ENCODE peak calls at places on chromosomes 12 and 14, in four cellular contexts. W is GM23338, R is OCI-LY7, N is GM23248. P is an unnamed sample.

GRCh38 chr14:100900837-100901390 is 2.6 kb downstream of the RTL1 start:
- DNase-seq in N (peak; percentile 29), W (peak; percentile 80), R (peak; percentile 9), P (peak; percentile 87)

GRCh38 chr12:64756371-64756770 is 2.8 kb downstream of the GNS start:
- DNase-seq in W (no peak), R (no peak), N (no peak), P (no peak)

GRCh38 chr12:32841061-32841460 is 55.5 kb downstream of the PKP2 start:
- DNase-seq in N (no peak), R (no peak), W (no peak), P (no peak)

GRCh38 chr12:6272300-6273208 is 37.9 kb upstream of the PLEKHG6 start:
- DNase-seq in W (peak; percentile 54), N (no peak), R (no peak), P (no peak)

GRCh38 chr12:79262938-79263337 is 398.4 kb downstream of the SYT1 start:
- DNase-seq in W (no peak), R (no peak), N (peak; percentile 49), P (peak; percentile 45)

GRCh38 chr12:114938487-114939210 is 254.7 kb upstream of the TBX3 start:
- DNase-seq in R (no peak), W (no peak), N (no peak), P (peak; percentile 15)

GRCh38 chr14:93135399-93135798 is 19.7 kb upstream of the ITPK1 start:
- DNase-seq in R (no peak), W (no peak), N (no peak), P (no peak)

GRCh38 chr12:57127710-57128518 is at the start of gene LRP1:
- DNase-seq in W (peak; percentile 86), R (peak; percentile 65), N (peak; percentile 91), P (peak; percentile 91)

GRCh38 chr14:60064491-60065072 is 27.1 kb upstream of the PCNX4 start:
- DNase-seq in W (peak; percentile 37), R (peak; percentile 59), N (peak; percentile 57), P (peak; percentile 18)

GRCh38 chr14:96965885-96966595 is 168.9 kb downstream of the VRK1 start:
- DNase-seq in R (no peak), W (peak; percentile 32), N (no peak), P (peak; percentile 23)

GRCh38 chr12:66679441-66680069 is 679 bp upstream of the GRIP1 start:
- DNase-seq in W (no peak), R (no peak), N (no peak), P (no peak)

GRCh38 chr12:86264451-86265328 is 8.5 kb upstream of the MGAT4C start:
- DNase-seq in W (peak; percentile 81), N (no peak), R (no peak), P (peak; percentile 36)

GRCh38 chr12:93823616-93824410 is 146.6 kb downstream of the CRADD start:
- DNase-seq in W (no peak), N (peak; percentile 43), R (no peak), P (no peak)

GRCh38 chr14:68506021-68506644 is 286.7 kb downstream of the ZFP36L1 start:
- DNase-seq in R (peak; percentile 32), W (peak; percentile 34), N (peak; percentile 85), P (peak; percentile 26)

GRCh38 chr12:69329669-69330428 is 18.3 kb upstream of the LYZ start:
- DNase-seq in R (peak; percentile 47), N (no peak), W (no peak), P (no peak)

GRCh38 chr12:55934343-55934742 is 3.4 kb downstream of the DGKA start:
- DNase-seq in R (no peak), N (peak; percentile 73), W (no peak), P (no peak)

GRCh38 chr14:92726135-92726932 is 22.1 kb downstream of the LGMN start:
- DNase-seq in N (peak; percentile 94), W (no peak), R (no peak), P (no peak)

GRCh38 chr14:100703574-100704220 is 23.0 kb upstream of the DLK1 start:
- DNase-seq in W (no peak), N (no peak), R (no peak), P (no peak)

DNA sequence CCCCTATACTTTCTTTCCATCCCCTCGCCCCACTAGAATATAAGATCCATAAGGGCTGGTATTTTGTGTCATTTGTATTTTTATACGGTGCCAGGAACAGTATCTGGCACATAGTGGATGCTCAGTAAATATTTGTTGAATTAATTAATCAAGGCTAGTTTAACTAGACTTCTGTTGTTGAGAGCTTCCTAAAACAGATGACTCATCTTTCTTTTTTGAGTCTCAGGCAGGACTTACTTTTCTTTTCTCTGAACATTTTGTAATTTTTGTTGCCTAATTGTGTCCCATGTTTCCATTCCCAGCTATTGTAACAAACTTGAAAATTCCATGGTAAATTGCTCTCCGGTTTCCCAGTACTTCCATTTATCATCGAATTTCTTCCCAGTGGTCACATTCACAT is 16.7 kb downstream of the STK38L start:
- DNase-seq in N (peak; percentile 66), W (no peak), R (no peak), P (no peak)
- H3K27ac ChIP-seq in N (peak overlapping the region; percentile 23), W (no peak overlapping the region), R (no peak overlapping the region), P (no peak overlapping the region)

DNA sequence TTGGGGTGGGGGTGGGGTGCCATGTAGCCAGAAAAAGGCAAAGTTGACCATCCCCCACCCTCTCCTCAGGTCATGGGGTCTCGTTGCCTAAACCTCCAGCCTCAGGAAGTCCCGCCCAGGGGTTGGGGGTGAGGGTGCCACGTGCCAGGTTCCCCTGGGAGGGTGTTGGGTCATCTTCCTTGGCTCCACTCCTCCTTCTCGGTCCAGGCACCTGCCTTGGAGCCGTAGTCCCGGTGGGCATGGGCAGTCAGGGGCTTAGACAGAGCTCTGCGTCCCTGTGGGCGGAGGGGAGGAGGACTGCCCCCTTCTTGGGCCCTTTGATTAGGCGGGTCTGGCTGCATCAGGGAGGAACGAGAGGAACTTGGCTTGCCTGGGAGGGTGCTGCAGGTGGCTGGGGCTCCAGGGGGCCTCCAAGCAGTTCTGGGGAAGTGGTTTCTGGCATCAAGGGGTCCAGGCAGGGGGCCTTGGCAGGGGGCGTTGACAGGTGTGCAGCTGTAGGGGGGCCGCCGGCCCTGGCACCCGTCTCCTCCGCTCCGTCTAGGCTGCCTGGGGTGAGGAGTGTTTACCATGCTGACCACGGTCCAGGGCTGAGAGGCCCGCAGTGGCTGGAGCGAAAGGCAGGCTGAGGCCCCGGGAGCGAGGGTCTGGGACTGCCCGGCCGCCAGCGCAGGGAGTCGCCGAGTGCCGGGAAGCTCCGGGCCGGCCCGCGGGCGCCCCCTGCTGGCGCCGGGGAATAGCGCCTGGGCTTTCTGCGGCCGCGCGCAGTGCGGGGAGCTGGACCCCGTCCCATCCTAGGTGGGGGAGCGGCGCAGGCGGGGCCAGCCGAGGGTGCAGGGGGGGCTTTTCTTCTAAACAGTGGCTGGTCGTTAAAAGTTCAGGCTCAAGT is 7.9 kb downstream of the SETD1B start:
- DNase-seq in W (peak; percentile 92), R (peak; percentile 70), N (peak; percentile 86), P (peak; percentile 92)
- TF ChIP-seq EZH2phosphoT487 in W (no peak), R (no peak), N (no peak), P (no peak)

GRCh38 chr12:22116376-22116775 is 70.4 kb downstream of the CMAS start:
- DNase-seq in R (no peak), N (no peak), W (no peak), P (no peak)
- H3K27ac ChIP-seq in R (no peak overlapping the region), N (no peak overlapping the region), W (no peak overlapping the region), P (no peak overlapping the region)

GRCh38 chr12:118372541-118373495 is at the start of gene TAOK3:
- DNase-seq in W (peak; percentile 99), R (peak; percentile 98), N (peak; percentile 99), P (peak; percentile 99)

GRCh38 chr12:118374126-118374725 is 1.5 kb upstream of the TAOK3 start:
- DNase-seq in R (no peak), W (no peak), N (peak; percentile 6), P (no peak)

GRCh38 chr12:118373628-118374027 is 921 bp upstream of the TAOK3 start:
- DNase-seq in N (no peak), R (no peak), W (no peak), P (peak; percentile 6)

GRCh38 chr12:118370601-118371000 is 2.1 kb downstream of the TAOK3 start:
- DNase-seq in R (no peak), N (no peak), W (no peak), P (peak; percentile 12)

GRCh38 chr12:118371354-118372282 is 1.1 kb downstream of the TAOK3 start:
- DNase-seq in R (no peak), N (peak; percentile 61), W (peak; percentile 59), P (peak; percentile 53)
- TF ChIP-seq EZH2phosphoT487 in R (no peak), N (no peak), W (no peak), P (peak; percentile 58)

DNA sequence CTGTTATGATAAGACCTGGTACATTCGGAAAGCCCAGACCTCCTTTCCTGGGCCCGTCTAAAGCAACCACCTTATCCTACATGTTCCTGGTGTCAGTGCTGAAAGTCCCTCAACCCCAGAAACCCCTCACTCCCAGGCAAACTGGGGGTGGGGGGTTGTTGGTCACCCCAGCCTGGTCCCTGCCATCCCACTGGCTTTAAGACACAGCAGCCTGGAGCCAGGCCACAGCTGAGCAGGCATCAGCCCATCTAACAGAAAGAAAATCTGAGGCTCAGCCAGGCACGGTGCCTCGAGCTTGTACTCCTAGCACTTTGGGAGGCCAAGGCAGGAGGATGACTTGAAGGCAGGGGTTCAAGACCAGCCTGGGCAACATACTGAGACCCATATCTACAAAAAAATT is 4.5 kb downstream of the SELPLG start:
- DNase-seq in R (no peak), W (no peak), N (no peak), P (no peak)
- H3K27ac ChIP-seq in R (peak overlapping the region; percentile 14), W (no peak overlapping the region), N (peak overlapping the region; percentile 87), P (no peak overlapping the region)

GRCh38 chr14:102809870-102810269 is 32.6 kb downstream of the TRAF3 start:
- DNase-seq in N (no peak), R (no peak), W (no peak), P (no peak)
- TF ChIP-seq EZH2phosphoT487 in N (no peak), R (no peak), W (no peak), P (no peak)

GRCh38 chr14:104986487-104987164 is 1.0 kb downstream of the CLBA1 start:
- DNase-seq in W (no peak), R (no peak), N (no peak), P (no peak)
- H3K27ac ChIP-seq in W (no peak overlapping the region), R (no peak overlapping the region), N (peak overlapping the region; percentile 78), P (no peak overlapping the region)

GRCh38 chr14:22428681-22429315 is 160.2 kb downstream of the DAD1 start:
- DNase-seq in N (peak; percentile 26), R (no peak), W (no peak), P (no peak)
- TF ChIP-seq EZH2phosphoT487 in N (no peak), R (no peak), W (no peak), P (no peak)

GRCh38 chr12:70854138-70854537 is 66.4 kb downstream of the PTPRR start:
- DNase-seq in R (no peak), N (peak; percentile 15), W (no peak), P (no peak)

GRCh38 chr12:70853326-70853725 is 67.2 kb downstream of the PTPRR start:
- DNase-seq in N (peak; percentile 86), R (no peak), W (no peak), P (no peak)

GRCh38 chr12:70854871-70855578 is 65.5 kb downstream of the PTPRR start:
- DNase-seq in N (no peak), R (no peak), W (no peak), P (no peak)

GRCh38 chr12:70849265-70849960 is 71.1 kb downstream of the PTPRR start:
- DNase-seq in W (peak; percentile 46), R (no peak), N (peak; percentile 60), P (no peak)

GRCh38 chr12:70852416-70853150 is 68.0 kb downstream of the PTPRR start:
- DNase-seq in W (no peak), R (no peak), N (no peak), P (no peak)
- H3K27ac ChIP-seq in W (no peak overlapping the region), R (no peak overlapping the region), N (no peak overlapping the region), P (no peak overlapping the region)

P was measured in neural progenitor cell.